ENCODE peak calls at places on chromosomes 7 and 10, in seven cellular contexts. B, M, L, Q, J, W and U are unnamed samples.

GRCh38 chr7:41705109-41705871 is 2.4 kb upstream of the INHBA start:
- DNase-seq in B (peak), M (peak), L (peak), Q (peak), J (peak), W (no peak), U (peak)

GRCh38 chr10:90925078-90926029 is 4.5 kb upstream of the ANKRD1 start:
- DNase-seq in B (no peak), M (no peak), L (no peak), Q (no peak), J (no peak), W (no peak), U (no peak)

GRCh38 chr10:5512331-5512730 is 12.4 kb upstream of the CALML3 start:
- DNase-seq in B (no peak), M (no peak), L (no peak), Q (no peak), J (no peak), W (no peak), U (no peak)

GRCh38 chr10:58322072-58322834 is 12.6 kb upstream of the UBE2D1 start:
- DNase-seq in B (peak), M (peak), L (no peak), Q (peak), J (no peak), W (no peak), U (no peak)

GRCh38 chr7:133782470-133782869 is 344.7 kb upstream of the LRGUK start:
- DNase-seq in B (no peak), M (no peak), L (no peak), Q (no peak), J (no peak), W (no peak), U (no peak)

GRCh38 chr10:127534511-127534910 is 14.6 kb upstream of the NPS start:
- DNase-seq in B (no peak), M (no peak), L (no peak), Q (no peak), J (no peak), W (no peak), U (no peak)

GRCh38 chr7:128862571-128863432 is at the start of gene ATP6V1F:
- DNase-seq in B (peak), M (peak), L (peak), Q (peak), J (peak), W (peak), U (peak)

GRCh38 chr10:72328045-72328828 is 26.5 kb downstream of the DNAJB12 start:
- DNase-seq in B (no peak), M (peak), L (no peak), Q (peak), J (no peak), W (no peak), U (no peak)

GRCh38 chr7:92976931-92977330 is 140.6 kb upstream of the CDK6 start:
- DNase-seq in B (no peak), M (peak), L (no peak), Q (no peak), J (no peak), W (no peak), U (no peak)

GRCh38 chr7:106348231-106348630 is 63.4 kb upstream of the NAMPT start:
- DNase-seq in B (no peak), M (no peak), L (no peak), Q (no peak), J (no peak), W (no peak), U (no peak)

GRCh38 chr7:36291387-36292316 is 98.0 kb upstream of the ANLN start:
- DNase-seq in B (peak), M (peak), L (no peak), Q (peak), J (peak), W (peak), U (peak)

GRCh38 chr10:94205370-94205930 is 157.3 kb downstream of the NOC3L start:
- DNase-seq in B (no peak), M (peak), L (no peak), Q (no peak), J (no peak), W (no peak), U (no peak)

GRCh38 chr7:90538405-90538804 is 57.7 kb upstream of the CDK14 start:
- DNase-seq in B (no peak), M (no peak), L (no peak), Q (no peak), J (no peak), W (no peak), U (no peak)

GRCh38 chr7:99098824-99099498 is 44.9 kb downstream of the SMURF1 start:
- DNase-seq in B (peak), M (peak), L (no peak), Q (no peak), J (peak), W (no peak), U (no peak)

GRCh38 chr10:16777473-16778370 is 39.5 kb downstream of the RSU1 start:
- DNase-seq in B (peak), M (peak), L (no peak), Q (peak), J (peak), W (no peak), U (peak)

GRCh38 chr10:17479015-17479615 is 24.7 kb upstream of the ST8SIA6 start:
- DNase-seq in B (peak), M (no peak), L (no peak), Q (no peak), J (no peak), W (no peak), U (no peak)

GRCh38 chr10:13712799-13713581 is 126.2 kb downstream of the PRPF18 start:
- DNase-seq in B (peak), M (peak), L (peak), Q (peak), J (peak), W (no peak), U (peak)

GRCh38 chr7:904847-905246 is 28.5 kb downstream of the GET4 start:
- DNase-seq in B (no peak), M (peak), L (no peak), Q (peak), J (no peak), W (no peak), U (no peak)

GRCh38 chr10:132574783-132575319 is 37.3 kb downstream of the INPP5A start:
- DNase-seq in B (no peak), M (peak), L (no peak), Q (peak), J (no peak), W (no peak), U (no peak)
- H3K4me3 ChIP-seq in B (no peak), M (no peak), L (peak), Q (no peak), J (no peak), W (no peak), U (no peak)

GRCh38 chr7:146116452-146117219 is at the start of gene CNTNAP2:
- DNase-seq in B (no peak), M (peak), L (no peak), Q (peak), J (no peak), W (no peak), U (no peak)
- H3K4me3 ChIP-seq in B (no peak), M (peak), L (no peak), Q (peak), J (no peak), W (no peak), U (peak)

DNA sequence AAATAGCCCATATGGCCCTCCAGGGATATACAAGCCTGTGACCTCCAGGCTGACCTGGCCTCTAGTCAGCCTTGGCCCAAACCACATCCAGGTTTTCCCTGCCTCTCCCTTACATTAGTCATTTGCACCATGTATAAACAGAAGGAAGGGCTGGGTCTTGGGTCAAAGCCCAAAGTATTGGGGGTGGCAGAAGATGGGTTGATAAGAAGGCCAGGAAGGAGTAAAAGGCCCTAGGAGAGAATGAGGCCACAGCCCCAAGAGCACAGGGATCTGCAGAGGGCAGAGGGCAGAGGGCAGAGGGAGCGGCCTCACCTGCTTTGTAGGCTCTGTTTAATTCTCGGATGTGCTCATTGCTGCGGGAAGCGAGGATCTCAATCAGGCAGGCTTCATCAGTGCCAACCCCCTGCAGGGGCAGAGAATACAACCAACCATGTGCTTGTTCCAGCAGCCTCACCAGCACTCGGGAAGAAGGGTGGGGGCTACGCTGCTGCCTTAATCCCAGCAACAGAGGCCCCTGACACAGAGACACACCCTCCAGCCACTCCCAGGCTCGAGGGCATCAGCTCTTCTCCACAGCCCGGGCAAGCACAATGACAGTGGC is 31.3 kb downstream of the PLAC9 start:
- DNase-seq in B (peak), M (peak), L (no peak), Q (peak), J (peak), W (no peak), U (no peak)
- H3K4me3 ChIP-seq in B (no peak), M (no peak), L (no peak), Q (no peak), J (no peak), W (no peak), U (no peak)

DNA sequence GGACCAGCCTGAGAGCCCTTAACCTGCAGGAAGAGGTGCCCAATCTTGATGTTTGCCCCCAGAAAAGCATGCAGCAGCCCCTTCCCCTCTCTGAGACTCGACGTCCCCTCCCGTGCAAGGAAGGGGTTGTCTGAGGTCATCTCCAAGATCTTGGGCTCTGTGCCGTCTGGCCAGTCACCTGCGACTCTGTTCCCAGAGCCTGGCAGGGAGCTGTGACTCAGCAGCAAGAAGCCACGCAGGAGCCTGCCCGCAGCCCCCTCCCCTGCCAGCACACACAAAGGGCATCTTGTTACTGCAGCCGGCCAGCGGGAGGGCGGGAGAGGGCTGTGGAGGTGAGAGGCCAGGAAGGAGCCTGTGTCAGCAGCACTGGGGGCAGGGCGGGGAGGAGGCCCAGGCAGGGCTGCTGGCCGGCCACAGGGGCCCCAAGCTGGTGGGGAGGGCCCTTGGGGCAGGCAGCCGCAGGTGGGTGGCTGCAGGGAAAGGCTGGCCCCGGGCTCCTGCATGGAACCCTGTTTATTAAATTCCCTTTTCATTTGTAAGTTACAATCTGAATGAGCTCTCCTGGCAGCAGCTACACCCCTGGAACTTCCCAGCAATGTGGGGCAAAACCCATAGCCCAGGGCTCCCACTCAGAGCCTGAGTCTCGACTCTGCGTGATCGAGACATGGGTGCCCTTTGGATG is 103.7 kb upstream of the ZMIZ1 start:
- DNase-seq in B (peak), M (peak), L (no peak), Q (no peak), J (no peak), W (no peak), U (no peak)
- H3K4me3 ChIP-seq in B (no peak), M (no peak), L (no peak), Q (no peak), J (no peak), W (no peak), U (no peak)

DNA sequence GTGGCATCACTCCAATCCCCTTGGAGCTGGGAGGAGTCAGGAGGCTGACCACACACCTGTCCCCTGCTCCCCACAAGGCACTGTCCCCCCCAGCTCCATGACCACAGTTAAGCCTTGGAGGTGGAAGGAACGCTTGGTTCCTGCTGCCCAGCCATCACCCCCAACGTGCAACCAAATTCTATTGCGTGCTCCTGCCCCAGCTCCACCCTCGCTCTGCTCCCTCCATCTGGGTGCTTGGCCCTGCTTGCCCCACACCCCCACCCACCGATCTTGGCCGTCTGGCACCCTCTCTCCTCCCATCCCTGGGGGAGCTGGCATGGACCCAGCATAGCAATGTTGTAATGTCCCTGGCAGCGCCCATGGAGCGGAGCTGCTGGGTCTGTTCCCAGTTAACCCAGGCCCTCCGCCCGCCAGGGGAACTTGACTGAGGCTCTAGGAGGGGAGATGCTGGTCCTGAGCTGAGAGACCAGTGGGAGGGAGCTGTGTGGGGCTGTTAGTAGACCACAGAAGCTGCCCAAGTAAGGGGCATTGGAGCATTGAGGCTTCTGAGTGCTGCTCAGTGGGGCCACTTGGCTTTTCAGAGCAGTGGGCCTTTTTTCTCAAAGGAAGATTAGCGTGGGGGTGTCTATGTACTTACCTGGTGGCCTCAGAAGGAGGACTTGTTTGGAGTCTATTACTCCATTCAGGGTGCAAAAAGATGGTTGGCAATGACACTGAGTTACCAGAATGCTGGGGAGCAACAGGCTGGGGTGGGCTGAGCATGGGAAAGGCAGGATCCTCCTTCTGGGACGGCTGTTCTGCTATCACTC is 1.1 kb downstream of the EPHB6 start:
- DNase-seq in B (no peak), M (peak), L (no peak), Q (peak), J (no peak), W (no peak), U (no peak)
- H3K4me3 ChIP-seq in B (no peak), M (no peak), L (no peak), Q (peak), J (no peak), W (peak), U (no peak)

DNA sequence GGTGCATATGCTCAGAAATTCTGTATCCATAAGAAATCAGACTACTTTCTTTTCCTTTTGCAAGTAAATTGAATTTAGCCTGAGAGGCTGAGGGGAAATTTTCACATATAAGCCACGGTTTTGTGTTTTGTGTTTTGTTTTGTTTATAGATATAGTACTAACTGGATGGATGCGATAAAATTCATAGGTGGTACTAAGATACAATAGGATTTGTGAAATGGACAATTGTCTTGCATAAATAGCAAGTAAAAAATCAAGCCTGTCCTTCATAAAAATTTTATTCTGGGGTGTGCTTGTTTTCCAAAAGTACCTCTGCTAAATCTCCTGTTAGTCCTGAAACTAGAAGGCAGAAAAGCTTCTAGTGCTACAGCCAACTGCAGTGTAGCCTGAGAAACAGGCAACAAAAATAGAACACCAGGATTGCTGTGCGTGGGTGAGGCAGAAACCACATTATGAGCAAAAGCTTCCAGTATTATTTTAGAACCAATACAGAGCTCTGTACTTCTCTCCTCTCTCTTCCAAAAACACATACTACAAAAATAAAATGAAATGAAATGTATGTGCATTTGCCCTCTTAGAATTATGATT is 634 bp upstream of the HDAC9 start:
- DNase-seq in B (peak), M (peak), L (no peak), Q (peak), J (no peak), W (no peak), U (no peak)
- H3K4me3 ChIP-seq in B (peak), M (peak), L (peak), Q (no peak), J (no peak), W (no peak), U (peak)

GRCh38 chr7:143285454-143285756 is 647 bp downstream of the TMEM139 start:
- DNase-seq in B (peak), M (no peak), L (no peak), Q (no peak), J (no peak), W (no peak), U (no peak)
- H3K4me3 ChIP-seq in B (peak), M (no peak), L (no peak), Q (no peak), J (no peak), W (no peak), U (no peak)

GRCh38 chr7:18212308-18212707 is 184.7 kb upstream of the PRPS1L1 start:
- DNase-seq in B (no peak), M (peak), L (no peak), Q (peak), J (no peak), W (no peak), U (no peak)
- H3K4me3 ChIP-seq in B (no peak), M (no peak), L (no peak), Q (no peak), J (no peak), W (no peak), U (no peak)

GRCh38 chr10:97534746-97535367 is 36.1 kb downstream of the UBTD1 start:
- DNase-seq in B (no peak), M (peak), L (no peak), Q (peak), J (no peak), W (no peak), U (no peak)
- H3K4me3 ChIP-seq in B (no peak), M (no peak), L (no peak), Q (no peak), J (no peak), W (no peak), U (no peak)

DNA sequence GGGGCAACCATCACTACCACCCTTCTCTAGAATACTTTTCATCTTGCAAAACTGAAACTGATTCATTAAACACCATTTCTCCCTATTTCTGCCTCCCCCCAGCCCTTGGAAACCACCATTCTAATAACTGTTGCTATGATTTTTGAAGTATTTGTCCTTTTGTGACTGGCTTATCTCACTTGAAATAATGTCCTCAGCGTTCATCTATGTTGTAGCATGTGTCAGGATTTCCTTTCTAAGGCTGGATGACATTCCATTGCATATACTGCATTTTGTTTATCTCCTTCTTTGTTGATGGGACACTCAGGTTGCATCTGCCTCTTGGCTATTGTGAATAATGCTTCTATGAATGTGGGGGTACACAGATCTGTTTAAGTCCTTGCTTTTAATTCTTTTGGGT is 327.6 kb upstream of the ZNF32 start:
- DNase-seq in B (no peak), M (no peak), L (no peak), Q (no peak), J (no peak), W (no peak), U (no peak)
- H3K4me3 ChIP-seq in B (no peak), M (no peak), L (no peak), Q (no peak), J (no peak), W (no peak), U (no peak)